ENCODE peak calls at places on chromosomes 11 and 22, in eight cellular contexts. F, L, K, A, V, E, O and B are unnamed samples.

GRCh38 chr22:25777870-25778269 is 35.9 kb downstream of the MYO18B start:
- DNase-seq in A (peak; percentile 61), F (no peak), O (peak; percentile 17), K (no peak), L (no peak), E (no peak), V (peak; percentile 28), B (no peak)

GRCh38 chr11:105588001-105588400 is 21.9 kb upstream of the GRIA4 start:
- DNase-seq in K (no peak), E (no peak), O (no peak), A (no peak), V (peak; percentile 81), L (no peak), F (no peak), B (no peak)

GRCh38 chr11:120739780-120740179 is 228.2 kb downstream of the GRIK4 start:
- DNase-seq in A (no peak), E (no peak), O (no peak), V (no peak), K (no peak), L (no peak), F (no peak), B (no peak)

GRCh38 chr22:49232319-49233067 is 595.2 kb downstream of the BRD1 start:
- DNase-seq in O (no peak), A (no peak), F (no peak), V (no peak), E (no peak), L (peak; percentile 26), K (no peak), B (no peak)

GRCh38 chr11:15547685-15548084 is 433.0 kb downstream of the INSC start:
- DNase-seq in O (no peak), E (no peak), K (no peak), L (peak; percentile 47), A (no peak), F (no peak), V (no peak), B (no peak)

GRCh38 chr22:50112151-50113118 is 22.6 kb downstream of the MOV10L1 start:
- DNase-seq in O (peak; percentile 46), K (peak; percentile 23), L (no peak), A (no peak), V (peak; percentile 77), E (no peak), F (no peak), B (no peak)

GRCh38 chr22:42561856-42562255 is 8.1 kb downstream of the SERHL2 start:
- DNase-seq in K (no peak), L (no peak), E (no peak), F (no peak), V (no peak), O (no peak), A (no peak), B (no peak)

GRCh38 chr11:69430566-69430965 is 50.9 kb upstream of the LINC01488 start:
- DNase-seq in O (no peak), K (no peak), E (no peak), L (no peak), A (no peak), F (no peak), V (peak; percentile 14), B (no peak)

GRCh38 chr11:65778901-65779668 is 1.7 kb downstream of the AP5B1 start:
- DNase-seq in O (no peak), V (no peak), E (no peak), K (no peak), L (no peak), F (no peak), A (no peak), B (no peak)

GRCh38 chr11:123083623-123084029 is 21.7 kb upstream of the HSPA8 start:
- DNase-seq in A (peak; percentile 49), K (peak; percentile 33), E (peak; percentile 40), O (peak; percentile 14), V (peak; percentile 97), F (peak; percentile 86), L (no peak), B (no peak)

GRCh38 chr22:25167082-25167481 is 32.6 kb upstream of the CRYBB3 start:
- DNase-seq in K (no peak), E (no peak), O (no peak), F (no peak), A (no peak), L (no peak), V (no peak), B (no peak)

GRCh38 chr22:35638408-35638807 is 9.8 kb upstream of the APOL6 start:
- DNase-seq in O (no peak), V (peak; percentile 45), F (peak; percentile 4), E (no peak), L (no peak), K (no peak), A (no peak), B (no peak)

GRCh38 chr11:134074346-134074745 is 5.5 kb downstream of the JAM3 start:
- DNase-seq in O (no peak), K (no peak), E (no peak), L (no peak), V (no peak), A (no peak), F (no peak), B (no peak)

GRCh38 chr22:38710352-38710751 is 4.6 kb downstream of the GTPBP1 start:
- DNase-seq in V (no peak), A (no peak), F (no peak), K (no peak), O (no peak), E (no peak), L (no peak), B (no peak)